ENCODE peak calls at places on chromosomes 2 and 18, in five cellular contexts. Y is WTC11, P is choroid plexus epithelial cell, F is endothelial cell, X is HFFc6. G is an unnamed sample.

GRCh38 chr2:70901235-70902066 is 34.2 kb upstream of the ATP6V1B1 start:
- DNase-seq in Y (peak), P (peak), F (no peak), X (peak), G (peak)

GRCh38 chr2:236400046-236400574 is 135.9 kb upstream of the ASB18 start:
- DNase-seq in Y (no peak), P (no peak), F (no peak), X (no peak), G (no peak)

GRCh38 chr2:9226458-9227380 is 20.1 kb downstream of the ASAP2 start:
- DNase-seq in Y (no peak), P (no peak), F (no peak), X (no peak), G (no peak)

GRCh38 chr18:49691177-49691608 is 122.1 kb downstream of the ACAA2 start:
- DNase-seq in Y (no peak), P (peak), F (no peak), X (peak), G (no peak)

GRCh38 chr2:132795220-132795619 is 125.2 kb upstream of the LYPD1 start:
- DNase-seq in Y (no peak), P (no peak), F (no peak), X (no peak), G (no peak)

GRCh38 chr2:9844036-9844483 is 786 bp downstream of the TAF1B start:
- DNase-seq in Y (no peak), P (peak), F (no peak), X (peak), G (no peak)

GRCh38 chr2:148023861-148024260 is 3.0 kb downstream of the MBD5 start:
- DNase-seq in Y (no peak), P (no peak), F (no peak), X (no peak), G (no peak)

GRCh38 chr2:80706951-80707350 is 402.4 kb upstream of the LRRTM1 start:
- DNase-seq in Y (no peak), P (no peak), F (no peak), X (no peak), G (no peak)

DNA sequence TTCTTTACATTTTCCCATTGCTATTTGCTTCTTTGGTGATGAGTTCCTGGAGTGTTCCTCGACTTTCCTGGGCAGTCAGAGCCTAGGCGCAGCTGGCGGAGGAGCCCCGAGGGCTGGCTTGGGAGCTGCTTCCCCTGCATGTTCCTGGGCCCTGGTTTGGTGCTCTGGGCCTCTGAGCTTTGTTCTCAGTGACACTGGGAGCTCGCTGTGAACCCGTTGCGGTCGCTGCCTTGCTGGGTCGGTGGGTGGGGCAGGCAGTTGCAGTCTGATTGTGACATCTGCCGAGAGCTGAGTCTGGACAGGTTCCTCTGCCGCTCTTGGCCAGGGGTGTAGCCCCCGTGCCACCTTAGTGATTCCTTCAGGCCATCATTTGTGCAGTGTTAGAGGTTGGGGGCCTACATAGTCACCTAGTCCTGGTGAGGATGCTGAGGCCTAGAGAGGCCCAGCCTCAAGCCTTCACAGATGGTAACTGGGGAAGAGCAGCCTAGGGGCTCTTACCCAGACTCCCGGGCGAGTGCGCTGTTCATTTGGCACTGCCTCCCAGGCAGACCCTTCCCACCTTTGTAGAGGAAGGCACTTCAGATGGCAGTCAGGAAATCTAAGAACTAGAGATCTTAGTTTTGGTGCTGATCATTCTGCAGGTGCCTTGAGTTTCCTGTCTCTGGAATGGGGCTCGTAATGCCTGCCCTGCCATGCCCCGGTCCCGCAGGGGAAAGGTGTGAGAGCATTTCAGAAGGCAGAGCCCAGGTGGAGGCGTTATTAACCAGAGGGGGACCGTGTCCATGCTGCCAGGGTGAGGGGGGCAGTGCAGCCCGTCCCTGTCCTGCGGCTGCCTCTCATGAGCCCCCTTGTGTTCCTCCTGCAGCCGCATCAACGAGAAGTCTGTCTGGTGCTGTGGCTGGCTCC is 8.4 kb downstream of the ASB1 start:
- DNase-seq in Y (no peak), P (peak), F (no peak), X (no peak), G (no peak)
- TF ChIP-seq CTCF in Y (no peak), P (no peak), F (no peak), X (no peak), G (no peak)

GRCh38 chr2:191839918-191840804 is 6.7 kb downstream of the CAVIN2 start:
- DNase-seq in Y (no peak), P (no peak), F (no peak), X (no peak), G (no peak)
- TF ChIP-seq CTCF in Y (no peak), P (peak), F (no peak), X (no peak), G (no peak)

GRCh38 chr2:177263451-177264208 is 897 bp downstream of the NFE2L2 start:
- DNase-seq in Y (peak), P (peak), F (peak), X (peak), G (peak)
- TF ChIP-seq CTCF in Y (peak), P (peak), F (peak), X (peak), G (peak)

DNA sequence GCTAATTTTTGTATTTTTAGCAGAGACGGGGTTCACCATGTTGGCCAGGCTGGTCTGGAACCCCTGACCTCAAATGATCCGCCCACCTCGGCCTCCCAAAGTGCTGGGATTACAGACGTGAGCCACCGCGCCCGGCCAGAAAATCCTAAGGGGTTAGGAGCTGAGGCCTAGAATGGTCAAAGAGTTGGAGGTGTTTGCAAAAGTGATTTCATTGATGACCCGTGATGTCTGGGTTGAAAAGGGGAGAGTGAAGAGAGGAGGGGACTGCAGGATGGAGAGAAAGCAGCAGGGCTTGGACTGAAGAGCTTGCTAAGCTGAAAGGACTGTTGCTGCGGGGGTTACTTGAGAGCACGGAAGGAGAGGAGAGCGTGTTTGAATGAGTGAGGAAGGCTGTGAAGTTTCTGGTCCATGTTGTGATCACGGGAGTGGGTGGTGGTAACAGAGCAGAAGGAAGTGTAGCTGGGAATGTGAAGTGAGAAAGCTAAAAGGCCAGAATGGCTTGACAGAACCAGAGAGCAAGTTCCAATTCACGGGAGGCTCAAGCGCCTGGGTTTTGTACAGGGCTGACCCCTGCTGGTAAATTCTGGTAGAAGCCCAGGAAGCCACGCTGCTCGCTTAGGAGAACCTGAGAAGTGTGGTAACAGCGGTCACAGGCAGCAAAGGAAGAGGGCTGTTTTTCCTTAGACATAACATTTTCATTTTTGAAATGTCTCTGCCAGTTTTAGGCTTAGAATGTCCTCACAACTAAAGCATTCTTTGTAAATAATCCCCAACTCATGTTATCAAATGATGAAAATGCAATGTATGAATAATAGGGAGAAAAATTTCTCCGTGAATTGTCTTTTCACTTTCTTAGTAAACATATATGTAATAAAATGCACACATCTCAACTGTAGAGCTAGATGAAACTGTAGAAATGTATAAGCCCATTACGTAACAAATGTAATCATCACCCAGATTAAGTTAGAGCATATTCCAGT is 40.5 kb upstream of the ACTR2 start:
- DNase-seq in Y (peak), P (peak), F (peak), X (peak), G (peak)
- TF ChIP-seq CTCF in Y (peak), P (peak), F (peak), X (peak), G (peak)

GRCh38 chr18:69002233-69002632 is 204.4 kb downstream of the CCDC102B start:
- DNase-seq in Y (peak), P (no peak), F (no peak), X (no peak), G (no peak)
- TF ChIP-seq CTCF in Y (peak), P (peak), F (peak), X (peak), G (peak)

G was measured in nephron progenitor cell.